ENCODE peak calls at places on chromosomes 4 and X, in eight cellular contexts. O, C, K, E, V, G, B and T are unnamed samples.

GRCh38 chr4:160180206-160180605 is 1077.3 kb downstream of the RAPGEF2 start:
- DNase-seq in V (no peak), G (no peak), E (no peak), K (no peak), O (peak; percentile 66), B (no peak), C (peak; percentile 6), T (no peak)

GRCh38 chrX:31099536-31100090 is 27.8 kb upstream of the FTHL17 start:
- DNase-seq in C (no peak), O (no peak), V (no peak), E (no peak), G (no peak), B (no peak), K (no peak), T (no peak)

GRCh38 chrX:9476810-9477575 is 12.1 kb downstream of the TBL1X start:
- DNase-seq in O (no peak), E (no peak), G (no peak), B (no peak), K (no peak), C (no peak), V (no peak), T (no peak)

GRCh38 chr4:42282081-42282901 is 115.0 kb upstream of the SHISA3 start:
- DNase-seq in E (peak; percentile 47), G (peak; percentile 31), V (peak; percentile 59), O (peak; percentile 74), C (peak; percentile 63), K (no peak), B (no peak), T (peak; percentile 58)

GRCh38 chr4:73847507-73848182 is 5.5 kb upstream of the PF4V1 start:
- DNase-seq in B (no peak), K (no peak), O (no peak), G (no peak), E (no peak), V (no peak), C (no peak), T (no peak)

GRCh38 chr4:150385606-150386005 is 196.3 kb upstream of the MAB21L2 start:
- DNase-seq in O (peak; percentile 96), G (no peak), B (no peak), E (no peak), K (no peak), V (no peak), C (peak; percentile 9), T (peak; percentile 46)

GRCh38 chr4:151468715-151469696 is 60.0 kb downstream of the FHIP1A start:
- DNase-seq in E (no peak), G (no peak), C (peak; percentile 35), K (no peak), B (no peak), V (no peak), O (no peak), T (no peak)

GRCh38 chrX:43741843-43742573 is 85.9 kb downstream of the MAOA start:
- DNase-seq in E (no peak), V (no peak), O (peak; percentile 82), G (no peak), B (no peak), K (no peak), C (peak; percentile 10), T (no peak)

GRCh38 chr4:16516796-16517413 is 290.6 kb upstream of the TAPT1 start:
- DNase-seq in V (no peak), G (no peak), K (no peak), O (peak; percentile 80), B (no peak), E (peak; percentile 1), C (no peak), T (no peak)

GRCh38 chr4:2816401-2816954 is 23.6 kb downstream of the SH3BP2 start:
- DNase-seq in B (no peak), O (no peak), C (no peak), K (no peak), G (no peak), E (no peak), V (no peak), T (no peak)

GRCh38 chr4:122775039-122775438 is 42.5 kb downstream of the BBS12 start:
- DNase-seq in B (no peak), E (no peak), G (no peak), O (no peak), K (no peak), V (no peak), C (no peak), T (no peak)

GRCh38 chrX:41382699-41383645 is 49.0 kb downstream of the DDX3X start:
- DNase-seq in O (peak; percentile 83), C (no peak), B (no peak), K (no peak), G (no peak), E (no peak), V (no peak), T (peak; percentile 51)

GRCh38 chrX:68832516-68833447 is 4.0 kb downstream of the EFNB1 start:
- DNase-seq in G (no peak), B (no peak), V (peak; percentile 18), E (no peak), K (no peak), O (no peak), C (no peak), T (no peak)